ENCODE peak calls at places on chromosome 4, in ten cellular contexts. One of them, this sample, is unnamed.

GRCh38 chr4:142091085-142091513 is 454.7 kb downstream of the IL15 start:
- DNase-seq in AG10803: peak; percentile 100
- DNase-seq in adrenal gland: peak; percentile 55
- DNase-seq in kidney: no peak
- DNase-seq in HCT116: no peak
- DNase-seq in Panc1: no peak
- DNase-seq in aorta: no peak
- DNase-seq in fibroblast of lung: peak; percentile 99
- DNase-seq in fibroblast of the aortic adventitia: peak; percentile 100
- DNase-seq in colonic mucosa: no peak
- DNase-seq in this sample: peak; percentile 97

GRCh38 chr4:142683503-142683902 is 162.6 kb downstream of the INPP4B start:
- DNase-seq in colonic mucosa: no peak
- DNase-seq in AG10803: no peak
- DNase-seq in HCT116: no peak
- DNase-seq in kidney: no peak
- DNase-seq in fibroblast of lung: peak; percentile 5
- DNase-seq in fibroblast of the aortic adventitia: no peak
- DNase-seq in Panc1: no peak
- DNase-seq in aorta: no peak
- DNase-seq in adrenal gland: no peak
- DNase-seq in this sample: no peak

GRCh38 chr4:1310796-1311715 is 21.4 kb downstream of the MAEA start:
- DNase-seq in fibroblast of the aortic adventitia: no peak
- DNase-seq in AG10803: no peak
- DNase-seq in aorta: no peak
- DNase-seq in fibroblast of lung: no peak
- DNase-seq in colonic mucosa: no peak
- DNase-seq in kidney: peak; percentile 77
- DNase-seq in Panc1: no peak
- DNase-seq in HCT116: no peak
- DNase-seq in adrenal gland: no peak
- DNase-seq in this sample: no peak

GRCh38 chr4:78710536-78710935 is 65.6 kb upstream of the BMP2K start:
- DNase-seq in Panc1: no peak
- DNase-seq in fibroblast of lung: no peak
- DNase-seq in aorta: no peak
- DNase-seq in HCT116: peak; percentile 7
- DNase-seq in fibroblast of the aortic adventitia: peak; percentile 12
- DNase-seq in colonic mucosa: no peak
- DNase-seq in kidney: no peak
- DNase-seq in AG10803: peak; percentile 62
- DNase-seq in adrenal gland: no peak
- DNase-seq in this sample: no peak

GRCh38 chr4:148341980-148342800 is 100.0 kb downstream of the NR3C2 start:
- DNase-seq in kidney: no peak
- DNase-seq in fibroblast of the aortic adventitia: no peak
- DNase-seq in HCT116: no peak
- DNase-seq in AG10803: no peak
- DNase-seq in fibroblast of lung: no peak
- DNase-seq in Panc1: no peak
- DNase-seq in colonic mucosa: no peak
- DNase-seq in adrenal gland: no peak
- DNase-seq in aorta: no peak
- DNase-seq in this sample: no peak

GRCh38 chr4:45442466-45442865 is 681.4 kb downstream of the GABRG1 start:
- DNase-seq in fibroblast of lung: peak; percentile 33
- DNase-seq in aorta: no peak
- DNase-seq in adrenal gland: no peak
- DNase-seq in kidney: no peak
- DNase-seq in HCT116: no peak
- DNase-seq in AG10803: no peak
- DNase-seq in fibroblast of the aortic adventitia: no peak
- DNase-seq in Panc1: no peak
- DNase-seq in colonic mucosa: no peak
- DNase-seq in this sample: no peak

GRCh38 chr4:26162095-26162494 is 158.7 kb upstream of the RBPJ start:
- DNase-seq in colonic mucosa: no peak
- DNase-seq in fibroblast of the aortic adventitia: no peak
- DNase-seq in adrenal gland: no peak
- DNase-seq in fibroblast of lung: no peak
- DNase-seq in AG10803: no peak
- DNase-seq in aorta: no peak
- DNase-seq in kidney: no peak
- DNase-seq in HCT116: no peak
- DNase-seq in Panc1: no peak
- DNase-seq in this sample: no peak

GRCh38 chr4:113695328-113696169 is 66.0 kb downstream of the CAMK2D start:
- DNase-seq in fibroblast of the aortic adventitia: peak; percentile 66
- DNase-seq in adrenal gland: no peak
- DNase-seq in fibroblast of lung: peak; percentile 40
- DNase-seq in HCT116: no peak
- DNase-seq in Panc1: no peak
- DNase-seq in AG10803: no peak
- DNase-seq in kidney: no peak
- DNase-seq in colonic mucosa: peak; percentile 46
- DNase-seq in aorta: no peak
- DNase-seq in this sample: no peak

GRCh38 chr4:19739101-19739651 is 512.5 kb upstream of the SLIT2 start:
- DNase-seq in aorta: no peak
- DNase-seq in AG10803: peak; percentile 78
- DNase-seq in fibroblast of the aortic adventitia: peak; percentile 79
- DNase-seq in HCT116: peak; percentile 78
- DNase-seq in kidney: no peak
- DNase-seq in fibroblast of lung: peak; percentile 92
- DNase-seq in Panc1: peak; percentile 50
- DNase-seq in colonic mucosa: no peak
- DNase-seq in adrenal gland: peak; percentile 22
- DNase-seq in this sample: peak; percentile 88

GRCh38 chr4:76562851-76563803 is 128.1 kb downstream of the SHROOM3 start:
- DNase-seq in AG10803: peak; percentile 75
- DNase-seq in HCT116: no peak
- DNase-seq in kidney: no peak
- DNase-seq in colonic mucosa: no peak
- DNase-seq in fibroblast of the aortic adventitia: no peak
- DNase-seq in aorta: no peak
- DNase-seq in fibroblast of lung: peak; percentile 27
- DNase-seq in Panc1: no peak
- DNase-seq in adrenal gland: no peak
- DNase-seq in this sample: no peak

GRCh38 chr4:101813604-101814003 is 23.1 kb downstream of the BANK1 start:
- DNase-seq in aorta: no peak
- DNase-seq in fibroblast of lung: no peak
- DNase-seq in HCT116: no peak
- DNase-seq in kidney: no peak
- DNase-seq in AG10803: no peak
- DNase-seq in adrenal gland: no peak
- DNase-seq in Panc1: no peak
- DNase-seq in fibroblast of the aortic adventitia: no peak
- DNase-seq in colonic mucosa: no peak
- DNase-seq in this sample: no peak

GRCh38 chr4:112073201-112073600 is 72.1 kb upstream of the FAM241A start:
- DNase-seq in Panc1: no peak
- DNase-seq in colonic mucosa: no peak
- DNase-seq in kidney: no peak
- DNase-seq in adrenal gland: no peak
- DNase-seq in fibroblast of the aortic adventitia: no peak
- DNase-seq in HCT116: no peak
- DNase-seq in AG10803: no peak
- DNase-seq in aorta: no peak
- DNase-seq in fibroblast of lung: no peak
- DNase-seq in this sample: no peak

GRCh38 chr4:17958185-17958584 is 63.4 kb downstream of the LCORL start:
- DNase-seq in AG10803: no peak
- DNase-seq in aorta: no peak
- DNase-seq in colonic mucosa: no peak
- DNase-seq in kidney: no peak
- DNase-seq in Panc1: no peak
- DNase-seq in HCT116: no peak
- DNase-seq in adrenal gland: no peak
- DNase-seq in fibroblast of lung: no peak
- DNase-seq in fibroblast of the aortic adventitia: peak; percentile 5
- DNase-seq in this sample: no peak
- H3K4me3 ChIP-seq in AG10803: no peak overlapping the region
- H3K4me3 ChIP-seq in aorta: no peak overlapping the region
- H3K4me3 ChIP-seq in colonic mucosa: no peak overlapping the region
- H3K4me3 ChIP-seq in kidney: no peak overlapping the region
- H3K4me3 ChIP-seq in Panc1: no peak overlapping the region
- H3K4me3 ChIP-seq in HCT116: no peak overlapping the region
- H3K4me3 ChIP-seq in adrenal gland: no peak overlapping the region
- H3K4me3 ChIP-seq in fibroblast of lung: no peak overlapping the region
- H3K4me3 ChIP-seq in fibroblast of the aortic adventitia: no peak overlapping the region
- H3K4me3 ChIP-seq in this sample: no peak overlapping the region

GRCh38 chr4:130636486-130636885 is 1540.5 kb downstream of the C4orf33 start:
- DNase-seq in colonic mucosa: no peak
- DNase-seq in kidney: no peak
- DNase-seq in AG10803: no peak
- DNase-seq in aorta: no peak
- DNase-seq in Panc1: no peak
- DNase-seq in fibroblast of the aortic adventitia: no peak
- DNase-seq in adrenal gland: no peak
- DNase-seq in fibroblast of lung: no peak
- DNase-seq in HCT116: no peak
- DNase-seq in this sample: no peak

GRCh38 chr4:130632731-130633604 is 1537.0 kb downstream of the C4orf33 start:
- DNase-seq in fibroblast of the aortic adventitia: no peak
- DNase-seq in AG10803: no peak
- DNase-seq in adrenal gland: no peak
- DNase-seq in HCT116: no peak
- DNase-seq in kidney: no peak
- DNase-seq in colonic mucosa: no peak
- DNase-seq in aorta: no peak
- DNase-seq in fibroblast of lung: peak; percentile 28
- DNase-seq in Panc1: no peak
- DNase-seq in this sample: no peak
- H3K4me3 ChIP-seq in fibroblast of the aortic adventitia: no peak overlapping the region
- H3K4me3 ChIP-seq in AG10803: no peak overlapping the region
- H3K4me3 ChIP-seq in adrenal gland: no peak overlapping the region
- H3K4me3 ChIP-seq in HCT116: no peak overlapping the region
- H3K4me3 ChIP-seq in kidney: no peak overlapping the region
- H3K4me3 ChIP-seq in colonic mucosa: no peak overlapping the region
- H3K4me3 ChIP-seq in aorta: no peak overlapping the region
- H3K4me3 ChIP-seq in fibroblast of lung: no peak overlapping the region
- H3K4me3 ChIP-seq in Panc1: no peak overlapping the region
- H3K4me3 ChIP-seq in this sample: no peak overlapping the region

DNA sequence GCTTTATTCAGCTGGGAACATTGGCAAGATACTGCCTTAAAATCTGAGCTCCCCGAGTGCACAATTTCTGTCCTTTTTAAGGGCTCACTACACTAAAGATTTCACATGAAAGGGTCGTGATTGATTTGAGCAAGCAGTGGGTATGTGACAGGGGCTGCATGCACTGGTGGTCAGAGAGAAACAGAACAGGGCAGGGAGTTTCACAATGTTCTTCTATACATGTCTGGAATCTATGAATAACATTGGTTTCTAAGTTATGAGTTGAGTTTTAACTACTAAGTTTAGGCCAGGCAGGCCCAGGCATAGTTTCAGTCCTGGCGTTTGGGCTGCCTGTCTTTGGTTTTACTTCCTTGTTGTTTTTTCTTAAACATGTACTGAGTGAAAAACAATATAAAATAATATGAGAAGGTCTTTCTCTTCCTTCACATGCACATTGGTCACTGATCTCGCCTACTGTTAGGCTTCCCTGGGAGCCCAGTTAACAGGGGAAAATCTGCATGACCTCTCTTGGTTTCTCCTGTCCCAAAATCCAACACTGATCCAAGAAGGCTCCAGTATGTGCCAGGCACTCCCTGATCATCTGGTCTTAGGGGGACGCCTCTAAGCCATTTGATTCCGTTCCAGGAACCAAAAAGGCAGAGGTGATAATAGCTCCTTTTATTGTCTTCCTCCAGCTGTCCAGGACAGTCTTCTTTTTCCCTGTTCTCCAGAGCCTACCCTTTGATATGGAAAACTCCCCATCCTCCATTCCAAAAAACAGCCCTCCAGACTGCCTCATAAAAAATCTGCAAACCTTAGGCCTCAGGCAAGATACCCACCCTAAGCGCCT is at the start of gene UGT2B17:
- DNase-seq in colonic mucosa: no peak
- DNase-seq in adrenal gland: no peak
- DNase-seq in fibroblast of lung: no peak
- DNase-seq in HCT116: no peak
- DNase-seq in Panc1: no peak
- DNase-seq in aorta: no peak
- DNase-seq in AG10803: no peak
- DNase-seq in kidney: no peak
- DNase-seq in fibroblast of the aortic adventitia: no peak
- DNase-seq in this sample: no peak
- H3K4me3 ChIP-seq in colonic mucosa: no peak within 1 kb of the TSS
- H3K4me3 ChIP-seq in adrenal gland: no peak within 1 kb of the TSS
- H3K4me3 ChIP-seq in fibroblast of lung: no peak within 1 kb of the TSS
- H3K4me3 ChIP-seq in HCT116: no peak within 1 kb of the TSS
- H3K4me3 ChIP-seq in Panc1: no peak within 1 kb of the TSS
- H3K4me3 ChIP-seq in aorta: no peak within 1 kb of the TSS
- H3K4me3 ChIP-seq in AG10803: no peak within 1 kb of the TSS
- H3K4me3 ChIP-seq in kidney: no peak within 1 kb of the TSS
- H3K4me3 ChIP-seq in fibroblast of the aortic adventitia: no peak within 1 kb of the TSS
- H3K4me3 ChIP-seq in this sample: no peak within 1 kb of the TSS

GRCh38 chr4:133149364-133149695 is 236 bp downstream of the PCDH10 start:
- DNase-seq in fibroblast of lung: no peak
- DNase-seq in adrenal gland: no peak
- DNase-seq in fibroblast of the aortic adventitia: no peak
- DNase-seq in kidney: no peak
- DNase-seq in colonic mucosa: no peak
- DNase-seq in AG10803: no peak
- DNase-seq in aorta: no peak
- DNase-seq in Panc1: no peak
- DNase-seq in HCT116: no peak
- DNase-seq in this sample: no peak
- H3K4me3 ChIP-seq in fibroblast of lung: peak overlapping the region; percentile 58
- H3K4me3 ChIP-seq in adrenal gland: no peak overlapping the region
- H3K4me3 ChIP-seq in fibroblast of the aortic adventitia: peak overlapping the region; percentile 68
- H3K4me3 ChIP-seq in kidney: peak overlapping the region; percentile 62
- H3K4me3 ChIP-seq in colonic mucosa: peak overlapping the region; percentile 13
- H3K4me3 ChIP-seq in AG10803: peak overlapping the region; percentile 47
- H3K4me3 ChIP-seq in aorta: peak overlapping the region; percentile 44
- H3K4me3 ChIP-seq in Panc1: no peak overlapping the region
- H3K4me3 ChIP-seq in HCT116: no peak overlapping the region
- H3K4me3 ChIP-seq in this sample: peak overlapping the region; percentile 66

GRCh38 chr4:168153596-168154440 is 61.5 kb downstream of the ANXA10 start:
- DNase-seq in fibroblast of lung: peak; percentile 87
- DNase-seq in Panc1: peak; percentile 51
- DNase-seq in kidney: peak; percentile 87
- DNase-seq in aorta: peak; percentile 75
- DNase-seq in colonic mucosa: peak; percentile 78
- DNase-seq in HCT116: peak; percentile 74
- DNase-seq in fibroblast of the aortic adventitia: peak; percentile 92
- DNase-seq in adrenal gland: peak; percentile 74
- DNase-seq in AG10803: peak; percentile 82
- DNase-seq in this sample: peak; percentile 68
- H3K4me3 ChIP-seq in fibroblast of lung: peak overlapping the region; percentile 25
- H3K4me3 ChIP-seq in Panc1: peak overlapping the region; percentile 11
- H3K4me3 ChIP-seq in kidney: peak overlapping the region; percentile 47
- H3K4me3 ChIP-seq in aorta: no peak overlapping the region
- H3K4me3 ChIP-seq in colonic mucosa: no peak overlapping the region
- H3K4me3 ChIP-seq in HCT116: no peak overlapping the region
- H3K4me3 ChIP-seq in fibroblast of the aortic adventitia: peak overlapping the region; percentile 39
- H3K4me3 ChIP-seq in adrenal gland: no peak overlapping the region
- H3K4me3 ChIP-seq in AG10803: peak overlapping the region; percentile 2
- H3K4me3 ChIP-seq in this sample: peak overlapping the region; percentile 23

This sample was measured in skeletal muscle cell.